ENCODE peak calls at places on chromosomes 7 and 10, in ten cellular contexts. One of them, this sample, is unnamed.

GRCh38 chr10:74967850-74968620 is 141.6 kb downstream of the KAT6B start:
- DNase-seq in Peyer's patch: no peak
- DNase-seq in hepatocyte: peak; percentile 28
- DNase-seq in pancreas: no peak
- DNase-seq in fibroblast of pulmonary artery: peak; percentile 32
- DNase-seq in sigmoid colon: no peak
- DNase-seq in heart left ventricle: no peak
- DNase-seq in A549: peak; percentile 5
- DNase-seq in NB4: peak; percentile 62
- DNase-seq in HFF-Myc: no peak
- DNase-seq in this sample: no peak

GRCh38 chr7:141979611-141980010 is 6.0 kb upstream of the TAS2R38 start:
- DNase-seq in Peyer's patch: no peak
- DNase-seq in hepatocyte: no peak
- DNase-seq in pancreas: no peak
- DNase-seq in fibroblast of pulmonary artery: no peak
- DNase-seq in sigmoid colon: no peak
- DNase-seq in heart left ventricle: no peak
- DNase-seq in A549: no peak
- DNase-seq in NB4: no peak
- DNase-seq in HFF-Myc: no peak
- DNase-seq in this sample: no peak

GRCh38 chr7:150631866-150632864 is at the start of gene GIMAP6:
- DNase-seq in Peyer's patch: peak; percentile 48
- DNase-seq in hepatocyte: no peak
- DNase-seq in pancreas: no peak
- DNase-seq in fibroblast of pulmonary artery: no peak
- DNase-seq in sigmoid colon: no peak
- DNase-seq in heart left ventricle: peak; percentile 49
- DNase-seq in A549: no peak
- DNase-seq in NB4: peak; percentile 85
- DNase-seq in HFF-Myc: no peak
- DNase-seq in this sample: no peak

GRCh38 chr10:61735879-61736278 is 73.2 kb downstream of the CABCOCO1 start:
- DNase-seq in Peyer's patch: no peak
- DNase-seq in hepatocyte: no peak
- DNase-seq in pancreas: no peak
- DNase-seq in fibroblast of pulmonary artery: no peak
- DNase-seq in sigmoid colon: no peak
- DNase-seq in heart left ventricle: no peak
- DNase-seq in A549: no peak
- DNase-seq in NB4: no peak
- DNase-seq in HFF-Myc: no peak
- DNase-seq in this sample: no peak

GRCh38 chr7:44276571-44277101 is 48.8 kb downstream of the CAMK2B start:
- DNase-seq in Peyer's patch: no peak
- DNase-seq in hepatocyte: no peak
- DNase-seq in pancreas: peak; percentile 30
- DNase-seq in fibroblast of pulmonary artery: no peak
- DNase-seq in sigmoid colon: peak; percentile 37
- DNase-seq in heart left ventricle: no peak
- DNase-seq in A549: no peak
- DNase-seq in NB4: no peak
- DNase-seq in HFF-Myc: no peak
- DNase-seq in this sample: no peak

GRCh38 chr7:92584953-92585352 is 5.2 kb downstream of the FAM133B start:
- DNase-seq in Peyer's patch: no peak
- DNase-seq in hepatocyte: no peak
- DNase-seq in pancreas: no peak
- DNase-seq in fibroblast of pulmonary artery: peak; percentile 35
- DNase-seq in sigmoid colon: no peak
- DNase-seq in heart left ventricle: no peak
- DNase-seq in A549: peak; percentile 68
- DNase-seq in NB4: no peak
- DNase-seq in HFF-Myc: no peak
- DNase-seq in this sample: peak; percentile 13

GRCh38 chr7:87628780-87629569 is 777 bp downstream of the RUNDC3B start:
- DNase-seq in Peyer's patch: peak; percentile 19
- DNase-seq in hepatocyte: peak; percentile 47
- DNase-seq in pancreas: peak; percentile 70
- DNase-seq in fibroblast of pulmonary artery: peak; percentile 2
- DNase-seq in sigmoid colon: peak; percentile 64
- DNase-seq in heart left ventricle: peak; percentile 14
- DNase-seq in A549: peak; percentile 11
- DNase-seq in NB4: no peak
- DNase-seq in HFF-Myc: no peak
- DNase-seq in this sample: peak; percentile 3

GRCh38 chr7:121126801-121127534 is 138.5 kb downstream of the CPED1 start:
- DNase-seq in Peyer's patch: no peak
- DNase-seq in hepatocyte: no peak
- DNase-seq in pancreas: no peak
- DNase-seq in fibroblast of pulmonary artery: peak; percentile 70
- DNase-seq in sigmoid colon: no peak
- DNase-seq in heart left ventricle: no peak
- DNase-seq in A549: peak; percentile 10
- DNase-seq in NB4: peak; percentile 25
- DNase-seq in HFF-Myc: no peak
- DNase-seq in this sample: peak; percentile 57

GRCh38 chr7:12524794-12525386 is 45.6 kb upstream of the SCIN start:
- DNase-seq in Peyer's patch: no peak
- DNase-seq in hepatocyte: peak; percentile 62
- DNase-seq in pancreas: no peak
- DNase-seq in fibroblast of pulmonary artery: peak; percentile 77
- DNase-seq in sigmoid colon: no peak
- DNase-seq in heart left ventricle: no peak
- DNase-seq in A549: peak; percentile 60
- DNase-seq in NB4: peak; percentile 64
- DNase-seq in HFF-Myc: peak; percentile 31
- DNase-seq in this sample: peak; percentile 74

GRCh38 chr10:114320249-114321116 is 81.4 kb downstream of the VWA2 start:
- DNase-seq in Peyer's patch: no peak
- DNase-seq in hepatocyte: peak; percentile 61
- DNase-seq in pancreas: no peak
- DNase-seq in fibroblast of pulmonary artery: no peak
- DNase-seq in sigmoid colon: no peak
- DNase-seq in heart left ventricle: no peak
- DNase-seq in A549: peak; percentile 85
- DNase-seq in NB4: no peak
- DNase-seq in HFF-Myc: no peak
- DNase-seq in this sample: no peak

GRCh38 chr10:79066460-79067240 is 2.1 kb upstream of the ZMIZ1 start:
- DNase-seq in Peyer's patch: no peak
- DNase-seq in hepatocyte: peak; percentile 73
- DNase-seq in pancreas: no peak
- DNase-seq in fibroblast of pulmonary artery: peak; percentile 24
- DNase-seq in sigmoid colon: peak; percentile 71
- DNase-seq in heart left ventricle: no peak
- DNase-seq in A549: peak; percentile 76
- DNase-seq in NB4: peak; percentile 58
- DNase-seq in HFF-Myc: no peak
- DNase-seq in this sample: peak; percentile 34

GRCh38 chr7:36280840-36281812 is 108.5 kb upstream of the ANLN start:
- DNase-seq in Peyer's patch: no peak
- DNase-seq in hepatocyte: peak; percentile 86
- DNase-seq in pancreas: no peak
- DNase-seq in fibroblast of pulmonary artery: peak; percentile 72
- DNase-seq in sigmoid colon: peak; percentile 90
- DNase-seq in heart left ventricle: peak; percentile 69
- DNase-seq in A549: peak; percentile 76
- DNase-seq in NB4: peak; percentile 96
- DNase-seq in HFF-Myc: no peak
- DNase-seq in this sample: peak; percentile 81

GRCh38 chr10:17980796-17981195 is 29.1 kb downstream of the SLC39A12 start:
- DNase-seq in Peyer's patch: no peak
- DNase-seq in hepatocyte: no peak
- DNase-seq in pancreas: no peak
- DNase-seq in fibroblast of pulmonary artery: no peak
- DNase-seq in sigmoid colon: no peak
- DNase-seq in heart left ventricle: no peak
- DNase-seq in A549: no peak
- DNase-seq in NB4: no peak
- DNase-seq in HFF-Myc: no peak
- DNase-seq in this sample: no peak

GRCh38 chr7:151402029-151402835 is 7.6 kb downstream of the WDR86 start:
- DNase-seq in Peyer's patch: no peak
- DNase-seq in hepatocyte: no peak
- DNase-seq in pancreas: no peak
- DNase-seq in fibroblast of pulmonary artery: no peak
- DNase-seq in sigmoid colon: peak; percentile 61
- DNase-seq in heart left ventricle: no peak
- DNase-seq in A549: no peak
- DNase-seq in NB4: no peak
- DNase-seq in HFF-Myc: no peak
- DNase-seq in this sample: no peak

GRCh38 chr7:26850193-26850651 is 14.2 kb downstream of the SKAP2 start:
- DNase-seq in Peyer's patch: no peak
- DNase-seq in hepatocyte: no peak
- DNase-seq in pancreas: no peak
- DNase-seq in fibroblast of pulmonary artery: no peak
- DNase-seq in sigmoid colon: no peak
- DNase-seq in heart left ventricle: no peak
- DNase-seq in A549: no peak
- DNase-seq in NB4: no peak
- DNase-seq in HFF-Myc: no peak
- DNase-seq in this sample: peak; percentile 18

GRCh38 chr7:75624134-75624832 is 114.5 kb downstream of the HIP1 start:
- DNase-seq in Peyer's patch: no peak
- DNase-seq in hepatocyte: peak; percentile 61
- DNase-seq in pancreas: no peak
- DNase-seq in fibroblast of pulmonary artery: peak; percentile 91
- DNase-seq in sigmoid colon: peak; percentile 78
- DNase-seq in heart left ventricle: peak; percentile 38
- DNase-seq in A549: no peak
- DNase-seq in NB4: peak; percentile 99
- DNase-seq in HFF-Myc: no peak
- DNase-seq in this sample: peak; percentile 79

GRCh38 chr10:96287392-96288105 is 16.2 kb upstream of the BLNK start:
- DNase-seq in Peyer's patch: peak; percentile 48
- DNase-seq in hepatocyte: peak; percentile 59
- DNase-seq in pancreas: no peak
- DNase-seq in fibroblast of pulmonary artery: peak; percentile 2
- DNase-seq in sigmoid colon: no peak
- DNase-seq in heart left ventricle: no peak
- DNase-seq in A549: peak; percentile 31
- DNase-seq in NB4: no peak
- DNase-seq in HFF-Myc: peak; percentile 40
- DNase-seq in this sample: peak; percentile 2

GRCh38 chr7:48087349-48087748 is 1.7 kb upstream of the UPP1 start:
- DNase-seq in Peyer's patch: no peak
- DNase-seq in hepatocyte: no peak
- DNase-seq in pancreas: no peak
- DNase-seq in fibroblast of pulmonary artery: peak; percentile 81
- DNase-seq in sigmoid colon: no peak
- DNase-seq in heart left ventricle: no peak
- DNase-seq in A549: no peak
- DNase-seq in NB4: peak; percentile 65
- DNase-seq in HFF-Myc: no peak
- DNase-seq in this sample: peak; percentile 93
- H3K4me3 ChIP-seq in Peyer's patch: no peak overlapping the region
- H3K4me3 ChIP-seq in hepatocyte: no peak overlapping the region
- H3K4me3 ChIP-seq in pancreas: no peak overlapping the region
- H3K4me3 ChIP-seq in fibroblast of pulmonary artery: no peak overlapping the region
- H3K4me3 ChIP-seq in sigmoid colon: no peak overlapping the region
- H3K4me3 ChIP-seq in heart left ventricle: no peak overlapping the region
- H3K4me3 ChIP-seq in A549: no peak overlapping the region
- H3K4me3 ChIP-seq in NB4: no peak overlapping the region
- H3K4me3 ChIP-seq in HFF-Myc: no peak overlapping the region
- H3K4me3 ChIP-seq in this sample: no peak overlapping the region

GRCh38 chr7:1800876-1801275 is 130.8 kb downstream of the ELFN1 start:
- DNase-seq in Peyer's patch: no peak
- DNase-seq in hepatocyte: no peak
- DNase-seq in pancreas: no peak
- DNase-seq in fibroblast of pulmonary artery: no peak
- DNase-seq in sigmoid colon: peak; percentile 12
- DNase-seq in heart left ventricle: no peak
- DNase-seq in A549: no peak
- DNase-seq in NB4: no peak
- DNase-seq in HFF-Myc: no peak
- DNase-seq in this sample: no peak
- TF ChIP-seq CTCF in Peyer's patch: no peak
- TF ChIP-seq CTCF in hepatocyte: no peak
- TF ChIP-seq CTCF in pancreas: no peak
- TF ChIP-seq CTCF in fibroblast of pulmonary artery: no peak
- TF ChIP-seq CTCF in sigmoid colon: no peak
- TF ChIP-seq CTCF in heart left ventricle: no peak
- TF ChIP-seq CTCF in A549: no peak
- TF ChIP-seq CTCF in NB4: no peak
- TF ChIP-seq CTCF in HFF-Myc: no peak
- TF ChIP-seq CTCF in this sample: no peak

GRCh38 chr10:58239561-58240169 is 28.0 kb downstream of the IPMK start:
- DNase-seq in Peyer's patch: no peak
- DNase-seq in hepatocyte: no peak
- DNase-seq in pancreas: no peak
- DNase-seq in fibroblast of pulmonary artery: peak; percentile 41
- DNase-seq in sigmoid colon: no peak
- DNase-seq in heart left ventricle: no peak
- DNase-seq in A549: no peak
- DNase-seq in NB4: no peak
- DNase-seq in HFF-Myc: no peak
- DNase-seq in this sample: peak; percentile 28
- H3K4me3 ChIP-seq in Peyer's patch: no peak overlapping the region
- H3K4me3 ChIP-seq in hepatocyte: no peak overlapping the region
- H3K4me3 ChIP-seq in pancreas: no peak overlapping the region
- H3K4me3 ChIP-seq in fibroblast of pulmonary artery: no peak overlapping the region
- H3K4me3 ChIP-seq in sigmoid colon: no peak overlapping the region
- H3K4me3 ChIP-seq in heart left ventricle: no peak overlapping the region
- H3K4me3 ChIP-seq in A549: no peak overlapping the region
- H3K4me3 ChIP-seq in NB4: no peak overlapping the region
- H3K4me3 ChIP-seq in HFF-Myc: no peak overlapping the region
- H3K4me3 ChIP-seq in this sample: no peak overlapping the region

GRCh38 chr10:70963271-70963670 is 74.9 kb upstream of the PCBD1 start:
- DNase-seq in Peyer's patch: no peak
- DNase-seq in hepatocyte: no peak
- DNase-seq in pancreas: no peak
- DNase-seq in fibroblast of pulmonary artery: no peak
- DNase-seq in sigmoid colon: no peak
- DNase-seq in heart left ventricle: no peak
- DNase-seq in A549: no peak
- DNase-seq in NB4: no peak
- DNase-seq in HFF-Myc: no peak
- DNase-seq in this sample: no peak
- TF ChIP-seq CTCF in Peyer's patch: no peak
- TF ChIP-seq CTCF in hepatocyte: no peak
- TF ChIP-seq CTCF in pancreas: no peak
- TF ChIP-seq CTCF in fibroblast of pulmonary artery: no peak
- TF ChIP-seq CTCF in sigmoid colon: no peak
- TF ChIP-seq CTCF in heart left ventricle: no peak
- TF ChIP-seq CTCF in A549: no peak
- TF ChIP-seq CTCF in NB4: no peak
- TF ChIP-seq CTCF in HFF-Myc: no peak
- TF ChIP-seq CTCF in this sample: no peak

This sample was measured in cardiac fibroblast.